ENCODE peak calls at places on chromosomes 6 and 20, in nine cellular contexts. One of them, this sample, is unnamed.
A peak's percentile ranks its signal among the peaks of the same experiment; 100 is the strongest.

GRCh38 chr6:100353276-100354015 is 111.3 kb downstream of the SIM1 start:
- DNase-seq in activated T-helper 1 cell treated with anti-CD3 and anti-CD28 coated beads, Interleukin-2, amount 50 U/mL, for 16 hours: no peak
- DNase-seq in progenitor cell of endocrine pancreas: no peak
- DNase-seq in iris pigment epithelial cell: peak; percentile 95
- DNase-seq in GM12865: no peak
- DNase-seq in GM23248: peak; percentile 66
- DNase-seq in effector CD8-positive, alpha-beta T cell: no peak
- DNase-seq in CD4-positive, CD25-positive, alpha-beta regulatory T cell: no peak
- DNase-seq in pons: no peak
- DNase-seq in this sample: no peak

GRCh38 chr20:23446505-23446904 is 6.2 kb downstream of the CST11 start:
- DNase-seq in activated T-helper 1 cell treated with anti-CD3 and anti-CD28 coated beads, Interleukin-2, amount 50 U/mL, for 16 hours: no peak
- DNase-seq in progenitor cell of endocrine pancreas: peak; percentile 26
- DNase-seq in iris pigment epithelial cell: peak; percentile 49
- DNase-seq in GM12865: peak; percentile 59
- DNase-seq in GM23248: peak; percentile 40
- DNase-seq in effector CD8-positive, alpha-beta T cell: no peak
- DNase-seq in CD4-positive, CD25-positive, alpha-beta regulatory T cell: no peak
- DNase-seq in pons: peak; percentile 88
- DNase-seq in this sample: peak; percentile 68

GRCh38 chr6:219641-220198 is 72.6 kb upstream of the DUSP22 start:
- DNase-seq in activated T-helper 1 cell treated with anti-CD3 and anti-CD28 coated beads, Interleukin-2, amount 50 U/mL, for 16 hours: no peak
- DNase-seq in progenitor cell of endocrine pancreas: no peak
- DNase-seq in iris pigment epithelial cell: peak; percentile 61
- DNase-seq in GM12865: peak; percentile 69
- DNase-seq in GM23248: peak; percentile 65
- DNase-seq in effector CD8-positive, alpha-beta T cell: no peak
- DNase-seq in CD4-positive, CD25-positive, alpha-beta regulatory T cell: no peak
- DNase-seq in pons: peak; percentile 42
- DNase-seq in this sample: no peak

GRCh38 chr20:59988141-59988540 is 29.9 kb downstream of the CDH26 start:
- DNase-seq in activated T-helper 1 cell treated with anti-CD3 and anti-CD28 coated beads, Interleukin-2, amount 50 U/mL, for 16 hours: no peak
- DNase-seq in progenitor cell of endocrine pancreas: no peak
- DNase-seq in iris pigment epithelial cell: no peak
- DNase-seq in GM12865: no peak
- DNase-seq in GM23248: peak; percentile 36
- DNase-seq in effector CD8-positive, alpha-beta T cell: no peak
- DNase-seq in CD4-positive, CD25-positive, alpha-beta regulatory T cell: no peak
- DNase-seq in pons: no peak
- DNase-seq in this sample: no peak

GRCh38 chr20:33685328-33686007 is 717 bp downstream of the E2F1 start:
- DNase-seq in activated T-helper 1 cell treated with anti-CD3 and anti-CD28 coated beads, Interleukin-2, amount 50 U/mL, for 16 hours: no peak
- DNase-seq in progenitor cell of endocrine pancreas: peak; percentile 50
- DNase-seq in iris pigment epithelial cell: no peak
- DNase-seq in GM12865: peak; percentile 91
- DNase-seq in GM23248: peak; percentile 60
- DNase-seq in effector CD8-positive, alpha-beta T cell: no peak
- DNase-seq in CD4-positive, CD25-positive, alpha-beta regulatory T cell: no peak
- DNase-seq in pons: no peak
- DNase-seq in this sample: no peak

GRCh38 chr20:24432057-24432456 is 37.4 kb upstream of the SYNDIG1 start:
- DNase-seq in activated T-helper 1 cell treated with anti-CD3 and anti-CD28 coated beads, Interleukin-2, amount 50 U/mL, for 16 hours: no peak
- DNase-seq in progenitor cell of endocrine pancreas: no peak
- DNase-seq in iris pigment epithelial cell: no peak
- DNase-seq in GM12865: no peak
- DNase-seq in GM23248: no peak
- DNase-seq in effector CD8-positive, alpha-beta T cell: no peak
- DNase-seq in CD4-positive, CD25-positive, alpha-beta regulatory T cell: no peak
- DNase-seq in pons: no peak
- DNase-seq in this sample: no peak

GRCh38 chr6:138507977-138508675 is 8.8 kb upstream of the NHSL1 start:
- DNase-seq in activated T-helper 1 cell treated with anti-CD3 and anti-CD28 coated beads, Interleukin-2, amount 50 U/mL, for 16 hours: no peak
- DNase-seq in progenitor cell of endocrine pancreas: no peak
- DNase-seq in iris pigment epithelial cell: no peak
- DNase-seq in GM12865: no peak
- DNase-seq in GM23248: no peak
- DNase-seq in effector CD8-positive, alpha-beta T cell: no peak
- DNase-seq in CD4-positive, CD25-positive, alpha-beta regulatory T cell: no peak
- DNase-seq in pons: no peak
- DNase-seq in this sample: no peak

GRCh38 chr20:1508576-1508975 is 17.4 kb upstream of the SIRPB2 start:
- DNase-seq in activated T-helper 1 cell treated with anti-CD3 and anti-CD28 coated beads, Interleukin-2, amount 50 U/mL, for 16 hours: no peak
- DNase-seq in progenitor cell of endocrine pancreas: no peak
- DNase-seq in iris pigment epithelial cell: no peak
- DNase-seq in GM12865: no peak
- DNase-seq in GM23248: peak; percentile 38
- DNase-seq in effector CD8-positive, alpha-beta T cell: no peak
- DNase-seq in CD4-positive, CD25-positive, alpha-beta regulatory T cell: no peak
- DNase-seq in pons: no peak
- DNase-seq in this sample: no peak

GRCh38 chr20:62929051-62929538 is 2.8 kb upstream of the DIDO1 start:
- DNase-seq in activated T-helper 1 cell treated with anti-CD3 and anti-CD28 coated beads, Interleukin-2, amount 50 U/mL, for 16 hours: peak; percentile 14
- DNase-seq in progenitor cell of endocrine pancreas: peak; percentile 61
- DNase-seq in iris pigment epithelial cell: peak; percentile 58
- DNase-seq in GM12865: peak; percentile 61
- DNase-seq in GM23248: peak; percentile 77
- DNase-seq in effector CD8-positive, alpha-beta T cell: peak; percentile 45
- DNase-seq in CD4-positive, CD25-positive, alpha-beta regulatory T cell: peak; percentile 42
- DNase-seq in pons: no peak
- DNase-seq in this sample: peak; percentile 82

GRCh38 chr6:90216081-90216977 is 80.3 kb downstream of the BACH2 start:
- DNase-seq in activated T-helper 1 cell treated with anti-CD3 and anti-CD28 coated beads, Interleukin-2, amount 50 U/mL, for 16 hours: no peak
- DNase-seq in progenitor cell of endocrine pancreas: no peak
- DNase-seq in iris pigment epithelial cell: peak; percentile 52
- DNase-seq in GM12865: peak; percentile 28
- DNase-seq in GM23248: peak; percentile 18
- DNase-seq in effector CD8-positive, alpha-beta T cell: peak; percentile 46
- DNase-seq in CD4-positive, CD25-positive, alpha-beta regulatory T cell: peak; percentile 31
- DNase-seq in pons: peak; percentile 50
- DNase-seq in this sample: no peak

This sample was measured in ovary.